ENCODE peak calls at places on chromosomes 3 and 15, in ten cellular contexts. V, T, L, X, G, R, Z, E, F and M are unnamed samples.

GRCh38 chr15:88624971-88625290 is 3.8 kb downstream of the AEN start:
- DNase-seq in Z (no peak), L (no peak), F (no peak), E (no peak), G (no peak), R (no peak), T (no peak), X (no peak), V (no peak), M (no peak)

GRCh38 chr3:16504242-16504641 is 9.3 kb downstream of the RFTN1 start:
- DNase-seq in Z (no peak), E (no peak), R (no peak), V (no peak), T (no peak), X (no peak), G (no peak), F (no peak), L (peak), M (peak)

GRCh38 chr15:29103825-29104565 is 165.6 kb downstream of the NSMCE3 start:
- DNase-seq in Z (peak), R (peak), X (peak), G (no peak), E (peak), V (peak), T (peak), L (peak), F (peak), M (no peak)

GRCh38 chr15:68526269-68526668 is 52.5 kb upstream of the CORO2B start:
- DNase-seq in F (peak), L (peak), E (no peak), T (no peak), V (no peak), G (no peak), Z (peak), X (peak), R (no peak), M (no peak)

GRCh38 chr15:99651023-99651807 is 82.0 kb downstream of the LYSMD4 start:
- DNase-seq in F (no peak), T (no peak), Z (peak), L (peak), G (no peak), X (peak), V (no peak), R (no peak), E (no peak), M (no peak)

GRCh38 chr15:81335631-81336030 is 11.7 kb upstream of the STARD5 start:
- DNase-seq in R (no peak), T (no peak), E (no peak), V (no peak), F (no peak), L (no peak), G (no peak), X (no peak), Z (no peak), M (no peak)

GRCh38 chr15:29268706-29269484 is 727 bp downstream of the NSMCE3 start:
- DNase-seq in R (peak), X (no peak), G (peak), Z (peak), F (no peak), T (peak), L (peak), V (peak), E (peak), M (peak)

GRCh38 chr15:41811432-41812195 is 16.3 kb upstream of the JMJD7 start:
- DNase-seq in E (peak), L (peak), F (no peak), G (peak), X (peak), V (peak), T (peak), Z (peak), R (peak), M (peak)

GRCh38 chr3:69735893-69736292 is 3.4 kb upstream of the MITF start:
- DNase-seq in L (no peak), Z (no peak), E (no peak), V (no peak), T (no peak), G (no peak), R (no peak), X (no peak), F (no peak), M (no peak)

GRCh38 chr3:56347219-56347871 is 120.9 kb downstream of the ERC2 start:
- DNase-seq in E (no peak), T (no peak), G (no peak), R (peak), X (no peak), L (peak), Z (peak), F (no peak), V (no peak), M (peak)

GRCh38 chr3:68973635-68974034 is 39.8 kb downstream of the EOGT start:
- DNase-seq in X (no peak), G (no peak), E (no peak), R (no peak), T (no peak), L (no peak), Z (no peak), V (no peak), F (no peak), M (no peak)

GRCh38 chr3:32480596-32480995 is 22.1 kb downstream of the CMTM6 start:
- DNase-seq in L (no peak), Z (peak), X (peak), T (no peak), F (no peak), G (no peak), E (no peak), R (no peak), V (no peak), M (peak)

GRCh38 chr3:143222505-143222904 is 102.9 kb downstream of the CHST2 start:
- DNase-seq in F (no peak), T (no peak), Z (no peak), L (no peak), V (no peak), E (no peak), X (no peak), R (no peak), G (no peak), M (peak)

GRCh38 chr3:127455541-127456450 is 134.7 kb downstream of the TPRA1 start:
- DNase-seq in G (no peak), R (peak), T (peak), E (peak), V (peak), Z (peak), F (no peak), L (peak), X (peak), M (peak)

GRCh38 chr15:90885432-90886290 is 1.4 kb downstream of the FES start:
- DNase-seq in X (no peak), E (peak), F (no peak), Z (peak), T (peak), L (peak), G (peak), V (peak), R (peak), M (peak)